ENCODE peak calls at places on chromosome 15, in seven cellular contexts. G is NCI-H446; O is myocyte; I is hypothalamus; L is psoas muscle; Q is spleen; E is activated CD4-positive, alpha-beta T cell treated with anti-CD3 and anti-CD28 coated beads for 48 hours. M is an unnamed sample.
A peak's percentile ranks its signal among the peaks of the same experiment; 100 is the strongest.

GRCh38 chr15:89174476-89174875 is 46.9 kb downstream of the RLBP1 start:
- DNase-seq in G (peak; percentile 27), O (no peak), I (no peak), L (no peak), Q (no peak), E (no peak), M (no peak)

GRCh38 chr15:100307241-100307855 is 34.4 kb downstream of the ADAMTS17 start:
- DNase-seq in G (no peak), O (no peak), I (no peak), L (no peak), Q (no peak), E (no peak), M (no peak)

GRCh38 chr15:40217166-40217785 is 21.6 kb upstream of the PAK6 start:
- DNase-seq in G (peak; percentile 63), O (peak; percentile 83), I (peak; percentile 13), L (no peak), Q (no peak), E (peak; percentile 38), M (peak; percentile 61)

GRCh38 chr15:98599911-98600685 is 48.2 kb upstream of the IGF1R start:
- DNase-seq in G (no peak), O (no peak), I (peak; percentile 14), L (peak; percentile 47), Q (peak; percentile 81), E (peak; percentile 58), M (no peak)

GRCh38 chr15:95520922-95521321 is 809.6 kb upstream of the NR2F2 start:
- DNase-seq in G (no peak), O (no peak), I (no peak), L (no peak), Q (no peak), E (no peak), M (no peak)

GRCh38 chr15:92958105-92958504 is 58.0 kb downstream of the CHD2 start:
- DNase-seq in G (no peak), O (no peak), I (no peak), L (no peak), Q (no peak), E (peak; percentile 67), M (no peak)

GRCh38 chr15:51759557-51760070 is 8.2 kb downstream of the TMOD2 start:
- DNase-seq in G (peak; percentile 84), O (peak; percentile 86), I (no peak), L (no peak), Q (no peak), E (no peak), M (peak; percentile 16)

GRCh38 chr15:100592898-100593297 is 9.1 kb downstream of the LINS1 start:
- DNase-seq in G (no peak), O (peak; percentile 68), I (no peak), L (no peak), Q (no peak), E (no peak), M (no peak)

GRCh38 chr15:73727330-73728018 is 25.7 kb downstream of the INSYN1 start:
- DNase-seq in G (no peak), O (peak; percentile 17), I (no peak), L (no peak), Q (no peak), E (no peak), M (no peak)

GRCh38 chr15:83250766-83251165 is 33.7 kb downstream of the BNC1 start:
- DNase-seq in G (no peak), O (no peak), I (no peak), L (no peak), Q (no peak), E (no peak), M (no peak)